ENCODE peak calls at places on chromosomes 16 and 17, in ten cellular contexts. Q is activated CD4-positive, alpha-beta memory T cell treated with anti-CD3 and anti-CD28 coated beads, Interleukin-2, amount 10 ng/mL, durations not matched to agents 7 days and 5 days; P is NCI-H146; H is left cardiac atrium; D is M059J; Z is IMR-90; C is CD4-positive, alpha-beta T cell; B is cardiac muscle cell; O is ELR; U is cardiac fibroblast. K is an unnamed sample.

GRCh38 chr17:32495347-32496253 is 8.8 kb downstream of the CDK5R1 start:
- DNase-seq in Q (no peak), P (no peak), H (peak), D (no peak), Z (peak), C (no peak), B (peak), O (no peak), U (peak), K (no peak)

GRCh38 chr17:17119533-17119932 is 77.3 kb downstream of the MPRIP start:
- DNase-seq in Q (peak), P (no peak), H (no peak), D (peak), Z (peak), C (peak), B (no peak), O (peak), U (peak), K (no peak)

GRCh38 chr16:21194771-21195301 is 16.5 kb downstream of the ZP2 start:
- DNase-seq in Q (no peak), P (no peak), H (no peak), D (no peak), Z (no peak), C (no peak), B (no peak), O (peak), U (peak), K (no peak)

GRCh38 chr17:67322039-67322787 is 44.2 kb downstream of the PSMD12 start:
- DNase-seq in Q (no peak), P (peak), H (no peak), D (no peak), Z (no peak), C (no peak), B (peak), O (no peak), U (no peak), K (no peak)

GRCh38 chr17:4199818-4200402 is 56.9 kb downstream of the CYB5D2 start:
- DNase-seq in Q (peak), P (peak), H (no peak), D (peak), Z (peak), C (no peak), B (peak), O (peak), U (peak), K (no peak)

GRCh38 chr16:57536306-57537193 is at the start of gene CCDC102A:
- DNase-seq in Q (peak), P (peak), H (no peak), D (no peak), Z (no peak), C (peak), B (peak), O (no peak), U (no peak), K (peak)

GRCh38 chr16:35908152-35908551 is 2448.7 kb downstream of the TP53TG3F start:
- DNase-seq in Q (no peak), P (no peak), H (no peak), D (no peak), Z (no peak), C (no peak), B (no peak), O (no peak), U (no peak), K (peak)

GRCh38 chr17:8459109-8459508 is 23.4 kb downstream of the NDEL1 start:
- DNase-seq in Q (no peak), P (peak), H (no peak), D (no peak), Z (no peak), C (no peak), B (no peak), O (no peak), U (no peak), K (no peak)

GRCh38 chr17:33980193-33980592 is 274.9 kb upstream of the CCL2 start:
- DNase-seq in Q (no peak), P (no peak), H (no peak), D (no peak), Z (no peak), C (no peak), B (no peak), O (no peak), U (no peak), K (peak)

GRCh38 chr17:48477235-48477634 is 47.2 kb upstream of the SKAP1 start:
- DNase-seq in Q (no peak), P (no peak), H (no peak), D (no peak), Z (no peak), C (no peak), B (no peak), O (no peak), U (no peak), K (no peak)

GRCh38 chr17:65936013-65936412 is 255.9 kb downstream of the CEP112 start:
- DNase-seq in Q (no peak), P (no peak), H (no peak), D (no peak), Z (peak), C (no peak), B (no peak), O (peak), U (no peak), K (no peak)

GRCh38 chr16:19843371-19843770 is 41.3 kb downstream of the GPRC5B start:
- DNase-seq in Q (no peak), P (no peak), H (no peak), D (peak), Z (peak), C (no peak), B (no peak), O (peak), U (no peak), K (no peak)

GRCh38 chr17:76831316-76831715 is 36.9 kb upstream of the MGAT5B start:
- DNase-seq in Q (no peak), P (no peak), H (no peak), D (no peak), Z (no peak), C (no peak), B (no peak), O (no peak), U (no peak), K (no peak)

GRCh38 chr17:43879723-43880419 is 27.5 kb downstream of the MPP2 start:
- DNase-seq in Q (no peak), P (no peak), H (no peak), D (no peak), Z (no peak), C (no peak), B (no peak), O (no peak), U (no peak), K (no peak)

GRCh38 chr17:61076649-61077048 is 323.0 kb upstream of the TBX2 start:
- DNase-seq in Q (no peak), P (peak), H (no peak), D (no peak), Z (peak), C (no peak), B (no peak), O (no peak), U (peak), K (no peak)

GRCh38 chr16:997440-998051 is 16.0 kb downstream of the SOX8 start:
- DNase-seq in Q (peak), P (no peak), H (peak), D (peak), Z (peak), C (peak), B (peak), O (peak), U (peak), K (no peak)

GRCh38 chr17:81440511-81441244 is 45.4 kb downstream of the BAHCC1 start:
- DNase-seq in Q (no peak), P (peak), H (no peak), D (no peak), Z (no peak), C (no peak), B (peak), O (peak), U (no peak), K (no peak)

GRCh38 chr17:75010683-75011406 is 1.6 kb upstream of the MRPL58 start:
- DNase-seq in Q (no peak), P (peak), H (no peak), D (peak), Z (peak), C (no peak), B (no peak), O (peak), U (peak), K (no peak)

GRCh38 chr16:66918803-66919568 is at the start of gene CDH16:
- DNase-seq in Q (no peak), P (no peak), H (no peak), D (no peak), Z (no peak), C (no peak), B (no peak), O (no peak), U (no peak), K (no peak)

GRCh38 chr16:57270221-57271062 is 14.0 kb downstream of the PLLP start:
- DNase-seq in Q (no peak), P (no peak), H (peak), D (no peak), Z (no peak), C (no peak), B (no peak), O (no peak), U (no peak), K (no peak)

K was measured in vagina.